ENCODE peak calls at places on chromosomes 6 and 20, in nine cellular contexts. G is left ventricle myocardium superior, D is C1 segment of cervical spinal cord, K is breast epithelium, N is HFFc6, Q is astrocyte of the spinal cord, B is choroid plexus epithelial cell, M is GM12865, S is Caki2. Y is an unnamed sample.

GRCh38 chr6:132907915-132908314 is 93.5 kb downstream of the RPS12 start:
- DNase-seq in G (no peak), D (no peak), K (no peak), N (no peak), Q (peak), B (peak), M (no peak), S (no peak), Y (no peak)

GRCh38 chr6:157791461-157791860 is 31.6 kb upstream of the SNX9 start:
- DNase-seq in G (no peak), D (no peak), K (peak), N (no peak), Q (no peak), B (no peak), M (no peak), S (no peak), Y (no peak)

GRCh38 chr6:57064809-57065208 is 18.3 kb downstream of the KIAA1586 start:
- DNase-seq in G (no peak), D (no peak), K (no peak), N (peak), Q (peak), B (peak), M (no peak), S (no peak), Y (no peak)

GRCh38 chr6:161301338-161301737 is 27.5 kb upstream of the AGPAT4 start:
- DNase-seq in G (peak), D (no peak), K (no peak), N (peak), Q (peak), B (peak), M (no peak), S (no peak), Y (no peak)

GRCh38 chr20:17867119-17867518 is 101.5 kb downstream of the SNX5 start:
- DNase-seq in G (no peak), D (no peak), K (no peak), N (no peak), Q (no peak), B (no peak), M (no peak), S (no peak), Y (no peak)

GRCh38 chr6:10248378-10248843 is 166.5 kb downstream of the TFAP2A start:
- DNase-seq in G (no peak), D (no peak), K (no peak), N (peak), Q (peak), B (peak), M (peak), S (no peak), Y (no peak)

GRCh38 chr6:158758464-158758863 is 60.7 kb downstream of the EZR start:
- DNase-seq in G (no peak), D (no peak), K (no peak), N (no peak), Q (no peak), B (peak), M (no peak), S (no peak), Y (no peak)

GRCh38 chr6:104623052-104623690 is 236.5 kb downstream of the HACE1 start:
- DNase-seq in G (no peak), D (no peak), K (no peak), N (no peak), Q (no peak), B (peak), M (peak), S (no peak), Y (no peak)

GRCh38 chr6:80637312-80637711 is 530.8 kb downstream of the BCKDHB start:
- DNase-seq in G (no peak), D (no peak), K (no peak), N (peak), Q (peak), B (peak), M (no peak), S (no peak), Y (no peak)

GRCh38 chr6:162829013-162829742 is 101.4 kb downstream of the PACRG start:
- DNase-seq in G (no peak), D (no peak), K (no peak), N (no peak), Q (peak), B (no peak), M (no peak), S (no peak), Y (no peak)

GRCh38 chr6:33692078-33692759 is 19.3 kb downstream of the UQCC2 start:
- DNase-seq in G (peak), D (no peak), K (no peak), N (peak), Q (peak), B (peak), M (no peak), S (no peak), Y (no peak)

GRCh38 chr6:22026160-22026678 is 270.6 kb downstream of the PRL start:
- DNase-seq in G (no peak), D (no peak), K (no peak), N (no peak), Q (peak), B (no peak), M (no peak), S (no peak), Y (no peak)

Y was measured in pancreas.